ENCODE peak calls at places on chromosomes 16 and 17, in five cellular contexts. E is fibroblast of lung, H is stomach, W is heart right ventricle, D is colonic mucosa. V is an unnamed sample. For H3K4me1 and H3K9me3, the result is how much of the 10 kb centered on the place peaks cover.

GRCh38 chr17:75808905-75809621 is 24.5 kb downstream of the UNK start:
- DNase-seq in D (no peak), W (no peak), H (peak), E (peak), V (no peak)

GRCh38 chr17:55263565-55264272 is 1.0 kb upstream of the HLF start:
- DNase-seq in D (no peak), W (no peak), H (no peak), E (no peak), V (no peak)

GRCh38 chr16:87918314-87918713 is 18.0 kb downstream of the CA5A start:
- DNase-seq in D (no peak), H (no peak), E (no peak), W (no peak), V (peak)

GRCh38 chr16:17335826-17336492 is 134.8 kb downstream of the XYLT1 start:
- DNase-seq in W (no peak), H (no peak), E (no peak), D (no peak), V (no peak)

GRCh38 chr16:1443980-1444729 is at the start of gene CCDC154:
- DNase-seq in H (no peak), D (no peak), W (no peak), E (no peak), V (no peak)

GRCh38 chr17:75980188-75981018 is 1.4 kb downstream of the TEN1 start:
- DNase-seq in H (no peak), E (no peak), D (no peak), W (no peak), V (no peak)

GRCh38 chr16:86577314-86577971 is 906 bp upstream of the FOXL1 start:
- DNase-seq in W (no peak), D (no peak), H (no peak), E (peak), V (no peak)

GRCh38 chr17:57085448-57086068 is 512 bp downstream of the AKAP1 start:
- DNase-seq in H (peak), D (peak), W (peak), E (peak), V (no peak)

GRCh38 chr17:58245428-58246103 is 7.2 kb downstream of the LPO start:
- DNase-seq in W (no peak), D (no peak), E (no peak), H (no peak), V (no peak)

GRCh38 chr16:11629071-11630030 is 38.9 kb upstream of the SNN start:
- DNase-seq in H (no peak), E (peak), D (no peak), W (no peak), V (no peak)

GRCh38 chr17:41957058-41957868 is 9.3 kb upstream of the CNP start:
- DNase-seq in W (no peak), D (no peak), H (no peak), E (no peak), V (no peak)

GRCh38 chr16:24151482-24151939 is 104.6 kb upstream of the CACNG3 start:
- DNase-seq in D (no peak), W (no peak), E (no peak), H (no peak), V (no peak)

DNA sequence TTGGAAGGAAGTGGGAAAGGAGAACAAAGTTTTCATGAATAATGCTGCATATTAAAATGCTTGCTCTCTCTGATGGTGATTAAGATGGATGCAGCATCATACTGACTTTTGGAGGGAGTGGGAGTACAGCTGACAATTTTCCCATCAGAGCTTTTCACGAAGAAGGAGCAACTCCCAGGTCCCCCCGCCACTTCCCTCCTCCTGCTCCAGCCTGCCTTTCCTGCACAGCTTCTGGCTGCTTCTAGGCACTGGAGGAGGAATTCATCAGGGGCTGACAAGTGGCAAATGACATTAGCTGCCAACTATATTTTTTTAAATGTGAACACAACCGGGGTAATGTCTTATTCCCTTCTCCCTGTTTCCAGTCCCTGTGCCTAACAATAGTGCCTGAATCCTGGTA is 477.9 kb downstream of the SHISA9 start:
- DNase-seq in E (no peak), H (no peak), W (no peak), D (no peak), V (no peak)
- H3K4me1 ChIP-seq in E (under half), H (under half), W (under half), D (under half), V (under half)

GRCh38 chr17:69949931-69950330 is 125.1 kb upstream of the KCNJ16 start:
- DNase-seq in E (no peak), D (no peak), H (no peak), W (no peak), V (no peak)
- H3K9me3 ChIP-seq in E (under half), D (under half), H (under half), W (under half), V (under half)

GRCh38 chr16:23134274-23134673 is 15.0 kb downstream of the USP31 start:
- DNase-seq in D (peak), E (peak), W (peak), H (no peak), V (no peak)

GRCh38 chr16:23141033-23141432 is 8.2 kb downstream of the USP31 start:
- DNase-seq in D (no peak), W (no peak), E (no peak), H (no peak), V (no peak)

GRCh38 chr16:23137256-23137655 is 12.0 kb downstream of the USP31 start:
- DNase-seq in H (no peak), W (no peak), D (no peak), E (no peak), V (no peak)

GRCh38 chr16:23140082-23140481 is 9.2 kb downstream of the USP31 start:
- DNase-seq in W (no peak), D (no peak), H (no peak), E (no peak), V (no peak)

DNA sequence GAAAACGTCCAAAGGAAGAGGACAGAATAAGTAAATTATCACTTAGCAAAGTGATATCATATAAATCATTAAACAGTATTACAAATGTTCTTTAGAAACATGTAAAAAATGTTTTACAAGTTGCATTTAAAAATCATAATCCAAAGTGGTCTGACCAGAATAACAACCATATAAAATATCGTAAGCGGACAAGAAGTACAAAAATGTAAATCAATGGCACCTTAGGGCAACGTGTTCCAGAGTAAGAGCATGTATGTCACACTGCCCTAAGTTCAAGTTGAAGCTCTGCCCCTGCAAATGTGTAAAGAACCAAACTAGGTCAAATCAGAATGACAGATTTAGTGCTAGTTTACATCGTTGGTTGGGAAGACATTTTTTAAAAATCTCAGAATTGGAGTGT is 11.4 kb downstream of the USP31 start:
- DNase-seq in D (no peak), H (no peak), W (no peak), E (no peak), V (no peak)
- H3K4me1 ChIP-seq in D (under half), H (under half), W (under half), E (under half), V (under half)

GRCh38 chr16:49431591-49432290 is 58.1 kb downstream of the C16orf78 start:
- DNase-seq in W (no peak), H (no peak), D (no peak), E (no peak), V (no peak)
- H3K9me3 ChIP-seq in W (under half), H (under half), D (under half), E (under half), V (under half)

DNA sequence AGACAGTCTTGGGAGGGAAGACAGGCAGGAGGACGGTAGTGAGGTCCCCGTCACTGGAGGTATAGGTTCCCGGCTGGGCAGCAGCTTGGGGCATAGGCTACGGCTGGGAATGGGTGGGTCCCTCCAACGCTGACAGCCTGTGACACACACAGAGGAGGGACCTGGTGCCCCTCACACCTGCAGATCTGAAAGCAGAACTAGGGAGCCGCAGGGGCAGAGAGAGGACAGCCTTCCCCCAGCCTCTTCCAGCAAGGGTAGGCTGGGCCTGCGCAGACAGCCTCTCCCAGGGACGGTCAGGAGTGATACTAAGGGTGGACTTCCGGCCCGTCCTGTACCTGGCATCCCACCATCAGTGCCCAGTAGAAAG is 2.0 kb downstream of the P2RX1 start:
- DNase-seq in W (no peak), E (no peak), D (peak), H (peak), V (no peak)
- H3K4me1 ChIP-seq in W (under half), E (under half), D (under half), H (under half), V (under half)

GRCh38 chr17:21686165-21687015 is 5.9 kb upstream of the KCNJ18 start:
- DNase-seq in W (no peak), D (no peak), E (no peak), H (no peak), V (peak)

GRCh38 chr17:21688293-21688949 is 3.9 kb upstream of the KCNJ18 start:
- DNase-seq in D (no peak), H (no peak), W (no peak), E (no peak), V (peak)

GRCh38 chr17:21687136-21687953 is 5.0 kb upstream of the KCNJ18 start:
- DNase-seq in D (no peak), W (no peak), E (no peak), H (no peak), V (peak)

DNA sequence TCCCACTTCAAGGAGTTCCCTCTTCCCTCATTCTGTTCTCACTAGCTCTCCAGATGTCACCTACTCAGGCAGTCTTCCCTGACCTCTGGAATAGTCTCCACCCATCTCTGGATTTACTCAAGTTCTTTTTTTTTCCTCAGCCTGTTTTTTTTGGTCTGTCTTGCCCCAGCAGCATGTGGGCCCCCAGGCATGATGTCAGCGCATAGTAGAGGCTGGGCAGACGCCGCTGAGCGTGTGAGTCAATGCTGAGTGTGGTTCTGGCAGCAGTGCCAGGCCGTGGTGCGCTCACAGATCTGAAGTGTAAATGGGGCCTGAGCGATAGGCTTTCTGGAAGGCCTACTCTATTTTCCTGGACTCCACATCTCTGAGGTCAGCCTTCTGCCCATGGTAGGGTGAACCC is 2.7 kb upstream of the KCNJ18 start:
- DNase-seq in E (peak), H (no peak), W (no peak), D (no peak), V (peak)
- H3K9me3 ChIP-seq in E (under half), H (under half), W (under half), D (under half), V (under half)

GRCh38 chr17:17116406-17116805 is 74.1 kb downstream of the MPRIP start:
- DNase-seq in H (no peak), E (no peak), W (no peak), D (no peak), V (no peak)

GRCh38 chr17:17111401-17112393 is 69.4 kb downstream of the MPRIP start:
- DNase-seq in W (no peak), E (no peak), D (no peak), H (no peak), V (no peak)

GRCh38 chr17:17115620-17116019 is 73.4 kb downstream of the MPRIP start:
- DNase-seq in E (no peak), W (no peak), D (no peak), H (no peak), V (no peak)

GRCh38 chr17:17112628-17113200 is 70.5 kb downstream of the MPRIP start:
- DNase-seq in E (no peak), D (no peak), H (no peak), W (no peak), V (no peak)

DNA sequence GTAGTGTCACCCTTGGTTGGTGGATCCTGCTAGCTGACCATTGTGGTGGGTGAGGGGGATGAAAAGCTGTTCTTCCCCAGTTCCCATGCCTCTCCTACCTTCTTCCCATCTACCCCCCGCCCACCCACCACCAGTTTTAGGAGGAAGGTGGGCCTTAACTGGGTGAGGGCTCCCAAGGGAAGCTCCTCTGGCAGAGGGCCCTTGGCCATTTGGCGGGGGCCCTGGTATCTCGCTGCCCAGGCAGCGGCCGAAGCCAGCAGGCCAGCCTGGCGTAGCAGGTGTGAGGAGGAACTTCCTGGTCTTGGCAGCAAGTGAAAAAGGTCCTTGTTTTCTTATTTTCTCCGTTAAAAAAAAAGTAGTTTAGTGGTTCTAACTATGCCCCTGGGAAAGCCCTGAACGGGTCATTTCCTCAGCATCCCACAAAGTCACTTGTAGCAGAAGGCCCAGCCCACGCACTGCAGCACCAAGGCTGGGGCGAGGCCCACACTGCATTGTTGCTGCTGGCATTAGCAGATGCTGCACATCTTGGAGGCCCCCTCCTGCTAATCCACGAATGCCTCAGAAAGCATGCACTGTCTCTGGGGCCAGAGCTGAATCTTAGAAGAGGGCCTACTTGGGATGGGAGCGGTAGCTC is 72.5 kb downstream of the MPRIP start:
- DNase-seq in D (no peak), W (no peak), H (no peak), E (no peak), V (no peak)
- H3K4me1 ChIP-seq in D (under half), W (half or more), H (half or more), E (under half), V (under half)

DNA sequence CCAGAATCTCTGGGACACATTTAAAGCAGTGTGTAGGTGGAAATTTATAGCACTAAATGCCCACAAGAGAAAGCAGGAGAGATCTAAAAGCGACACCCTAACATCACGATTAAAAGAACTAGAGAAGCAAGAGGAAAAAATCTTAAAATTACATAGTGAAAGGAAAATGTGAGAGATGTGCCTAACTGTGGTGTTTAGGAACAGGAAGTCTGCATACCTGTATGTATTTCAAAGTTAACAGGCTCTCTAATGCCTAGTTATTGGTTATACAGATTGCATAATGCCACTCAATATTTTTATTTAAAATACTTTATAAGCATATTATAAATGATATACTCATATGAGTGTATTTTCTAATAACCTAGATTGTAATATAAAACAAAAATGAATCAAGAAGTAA is 25.9 kb downstream of the ZNF267 start:
- DNase-seq in D (no peak), E (no peak), H (no peak), W (no peak), V (no peak)
- H3K9me3 ChIP-seq in D (under half), E (under half), H (half or more), W (half or more), V (under half)

GRCh38 chr16:15640966-15641365 is 2.0 kb downstream of the MARF1 start:
- DNase-seq in D (no peak), W (no peak), H (no peak), E (no peak), V (no peak)

GRCh38 chr16:15643453-15644305 is 725 bp upstream of the MARF1 start:
- DNase-seq in D (peak), E (peak), W (no peak), H (no peak), V (peak)

GRCh38 chr16:15644306-15644961 is 1.5 kb upstream of the MARF1 start:
- DNase-seq in E (no peak), D (peak), H (no peak), W (no peak), V (no peak)

GRCh38 chr16:15642557-15643452 is at the start of gene MARF1:
- DNase-seq in W (peak), E (peak), D (peak), H (peak), V (peak)

GRCh38 chr16:15641753-15642556 is 999 bp downstream of the MARF1 start:
- DNase-seq in H (no peak), D (no peak), E (no peak), W (no peak), V (no peak)
- H3K4me1 ChIP-seq in H (under half), D (under half), E (under half), W (under half), V (under half)

V was measured in ascending aorta.